ENCODE peak calls at places on chromosomes 6 and 20, in seven cellular contexts. A is RWPE1; S is A549; T is stimulated activated naive CD8-positive, alpha-beta T cell treated with anti-CD3 and anti-CD28 coated beads, Interleukin-15, Interleukin-2, amounts not matched to agents 100 U/mL and 50 U/mL, for 24 hours; Z is AG09309; K is Panc1; J is A172. E is an unnamed sample.

GRCh38 chr6:160750276-160750689 is 48.2 kb downstream of the PLG start:
- DNase-seq in A (peak), S (peak), T (peak), K (no peak), Z (no peak), J (peak), E (no peak)

GRCh38 chr20:23655551-23656211 is 17.9 kb upstream of the CST3 start:
- DNase-seq in K (no peak), J (no peak), S (no peak), Z (no peak), T (no peak), A (no peak), E (no peak)

GRCh38 chr6:137217801-137218472 is 1.2 kb downstream of the IFNGR1 start:
- DNase-seq in S (no peak), A (no peak), T (no peak), J (no peak), Z (no peak), K (no peak), E (no peak)

GRCh38 chr20:57647933-57648785 is 27.9 kb upstream of the ZBP1 start:
- DNase-seq in J (no peak), Z (no peak), S (no peak), K (no peak), A (no peak), T (no peak), E (no peak)

GRCh38 chr20:4962257-4962855 is 39.0 kb downstream of the SLC23A2 start:
- DNase-seq in K (no peak), A (no peak), S (no peak), J (peak), Z (no peak), T (peak), E (peak)

GRCh38 chr6:56864171-56864616 is 90.7 kb upstream of the BEND6 start:
- DNase-seq in S (no peak), Z (no peak), J (peak), T (no peak), A (peak), K (no peak), E (no peak)

GRCh38 chr6:34576286-34576955 is 20.3 kb upstream of the SPDEF start:
- DNase-seq in K (no peak), Z (no peak), A (no peak), J (no peak), S (no peak), T (no peak), E (no peak)

GRCh38 chr6:44489912-44490604 is 102.6 kb downstream of the CDC5L start:
- DNase-seq in K (peak), S (peak), A (peak), Z (peak), J (peak), T (no peak), E (no peak)

GRCh38 chr20:43941476-43942212 is 27.0 kb downstream of the TOX2 start:
- DNase-seq in K (no peak), Z (no peak), A (peak), S (peak), T (no peak), J (no peak), E (no peak)

GRCh38 chr6:122405417-122405816 is 6.0 kb downstream of the HSF2 start:
- DNase-seq in Z (no peak), T (no peak), J (no peak), A (no peak), K (no peak), S (peak), E (no peak)

GRCh38 chr20:63158352-63158751 is 57.6 kb downstream of the YTHDF1 start:
- DNase-seq in S (no peak), T (no peak), K (no peak), A (no peak), Z (no peak), J (no peak), E (no peak)

GRCh38 chr6:160132297-160132637 is 10.7 kb downstream of the SLC22A1 start:
- DNase-seq in J (no peak), K (no peak), T (no peak), Z (no peak), A (no peak), S (no peak), E (no peak)

GRCh38 chr20:56383334-56383733 is 8.7 kb downstream of the AURKA start:
- DNase-seq in Z (no peak), A (no peak), J (no peak), K (no peak), S (no peak), T (no peak), E (no peak)

GRCh38 chr6:97240222-97240621 is 42.8 kb downstream of the MMS22L start:
- DNase-seq in K (no peak), S (peak), T (no peak), A (peak), J (peak), Z (peak), E (no peak)

GRCh38 chr6:49339096-49339495 is 124.0 kb downstream of the MMUT start:
- DNase-seq in Z (no peak), S (no peak), J (no peak), A (no peak), K (no peak), T (no peak), E (no peak)

GRCh38 chr20:40470313-40471260 is 218.4 kb downstream of the MAFB start:
- DNase-seq in T (no peak), K (no peak), Z (no peak), J (no peak), A (no peak), S (no peak), E (no peak)

GRCh38 chr6:71420693-71421328 is 132.2 kb downstream of the OGFRL1 start:
- DNase-seq in T (peak), A (peak), S (peak), Z (peak), K (peak), J (peak), E (no peak)

GRCh38 chr6:81863123-81863522 is 110.6 kb upstream of the TENT5A start:
- DNase-seq in J (no peak), Z (no peak), T (no peak), A (no peak), K (no peak), S (no peak), E (no peak)

GRCh38 chr20:13259921-13260320 is 38.8 kb downstream of the ISM1 start:
- DNase-seq in T (no peak), J (no peak), S (no peak), A (no peak), Z (no peak), K (no peak), E (no peak)

GRCh38 chr6:41727705-41728072 is 7.7 kb downstream of the TFEB start:
- DNase-seq in J (no peak), K (no peak), A (no peak), Z (no peak), T (no peak), S (no peak), E (no peak)